ENCODE peak calls at places on chromosomes 4 and X, in five cellular contexts. D is Panc1, G is suprapubic skin, Y is breast epithelium, M is HCT116. S is an unnamed sample.

GRCh38 chrX:34218063-34218462 is 85.9 kb upstream of the FAM47A start:
- DNase-seq in D (no peak), G (no peak), Y (no peak), M (no peak), S (no peak)

GRCh38 chr4:40301592-40301991 is 33.5 kb upstream of the CHRNA9 start:
- DNase-seq in D (no peak), G (no peak), Y (no peak), M (no peak), S (no peak)

GRCh38 chrX:101383679-101384078 is 2.3 kb downstream of the BTK start:
- DNase-seq in D (no peak), G (no peak), Y (no peak), M (no peak), S (no peak)

GRCh38 chrX:19152762-19153161 is 30.5 kb upstream of the ADGRG2 start:
- DNase-seq in D (no peak), G (no peak), Y (no peak), M (no peak), S (no peak)

GRCh38 chr4:173014113-173014558 is 154.5 kb upstream of the GALNT7 start:
- DNase-seq in D (no peak), G (no peak), Y (no peak), M (no peak), S (no peak)

GRCh38 chr4:41133619-41134018 is 80.7 kb downstream of the APBB2 start:
- DNase-seq in D (no peak), G (no peak), Y (no peak), M (no peak), S (no peak)

GRCh38 chr4:80115368-80116181 is 42.5 kb upstream of the ANTXR2 start:
- DNase-seq in D (no peak), G (no peak), Y (no peak), M (no peak), S (no peak)

GRCh38 chrX:38816158-38816557 is 14.9 kb downstream of the MID1IP1 start:
- DNase-seq in D (no peak), G (no peak), Y (no peak), M (no peak), S (no peak)

GRCh38 chr4:183171484-183172267 is 72.6 kb downstream of the WWC2 start:
- DNase-seq in D (no peak), G (no peak), Y (no peak), M (no peak), S (no peak)

GRCh38 chr4:183008492-183008891 is 90.6 kb upstream of the WWC2 start:
- DNase-seq in D (no peak), G (no peak), Y (no peak), M (no peak), S (no peak)

GRCh38 chr4:24244663-24245519 is 339.5 kb downstream of the DHX15 start:
- DNase-seq in D (no peak), G (no peak), Y (no peak), M (no peak), S (peak)

GRCh38 chrX:70231666-70232065 is 2.8 kb upstream of the AWAT1 start:
- DNase-seq in D (no peak), G (no peak), Y (no peak), M (no peak), S (no peak)

GRCh38 chr4:70705146-70705855 is 16.5 kb upstream of the RUFY3 start:
- DNase-seq in D (no peak), G (peak), Y (peak), M (no peak), S (no peak)

GRCh38 chrX:17882680-17883079 is 21.6 kb upstream of the RAI2 start:
- DNase-seq in D (no peak), G (no peak), Y (no peak), M (no peak), S (no peak)

GRCh38 chrX:16920116-16920515 is 26.3 kb upstream of the REPS2 start:
- DNase-seq in D (no peak), G (no peak), Y (no peak), M (no peak), S (no peak)

GRCh38 chrX:590666-591065 is 39.9 kb upstream of the SHOX start:
- DNase-seq in D (no peak), G (no peak), Y (no peak), M (no peak), S (no peak)

GRCh38 chr4:997375-998071 is 4.3 kb upstream of the SLC26A1 start:
- DNase-seq in D (no peak), G (no peak), Y (no peak), M (no peak), S (no peak)

GRCh38 chr4:15116509-15117079 is 114.3 kb downstream of the CPEB2 start:
- DNase-seq in D (no peak), G (no peak), Y (no peak), M (no peak), S (no peak)

GRCh38 chr4:119750771-119751170 is 122.2 kb upstream of the PDE5A start:
- DNase-seq in D (no peak), G (no peak), Y (no peak), M (no peak), S (no peak)

GRCh38 chr4:102333792-102334191 is 11.5 kb downstream of the SLC39A8 start:
- DNase-seq in D (no peak), G (no peak), Y (no peak), M (no peak), S (no peak)

GRCh38 chrX:18810416-18810815 is 103.0 kb downstream of the PPEF1 start:
- DNase-seq in D (no peak), G (no peak), Y (no peak), M (no peak), S (no peak)

GRCh38 chrX:40773809-40774208 is 38.5 kb upstream of the MED14 start:
- DNase-seq in D (no peak), G (no peak), Y (no peak), M (peak), S (no peak)

GRCh38 chr4:114464873-114465272 is 133.7 kb upstream of the UGT8 start:
- DNase-seq in D (no peak), G (no peak), Y (no peak), M (no peak), S (no peak)

GRCh38 chrX:78103656-78104446 is at the start of gene PGK1:
- DNase-seq in D (peak), G (peak), Y (peak), M (peak), S (peak)

GRCh38 chrX:17591741-17592110 is 145.6 kb upstream of the SCML1 start:
- DNase-seq in D (no peak), G (no peak), Y (no peak), M (no peak), S (no peak)

GRCh38 chr4:949656-950055 is 17.4 kb downstream of the TMEM175 start:
- DNase-seq in D (no peak), G (no peak), Y (peak), M (no peak), S (no peak)

GRCh38 chr4:71209161-71209560 is 129.7 kb upstream of the SLC4A4 start:
- DNase-seq in D (no peak), G (no peak), Y (no peak), M (no peak), S (no peak)

GRCh38 chrX:13128104-13128503 is 83.7 kb upstream of the FAM9C start:
- DNase-seq in D (no peak), G (no peak), Y (no peak), M (no peak), S (no peak)

GRCh38 chr4:7663075-7663541 is 228.4 kb upstream of the PSAPL1 start:
- DNase-seq in D (no peak), G (no peak), Y (no peak), M (no peak), S (no peak)

GRCh38 chrX:153343674-153344073 is 9.7 kb downstream of the ZNF275 start:
- DNase-seq in D (no peak), G (no peak), Y (no peak), M (no peak), S (no peak)

GRCh38 chrX:100663651-100664050 is 19.7 kb downstream of the SRPX2 start:
- DNase-seq in D (no peak), G (no peak), Y (no peak), M (no peak), S (no peak)

GRCh38 chr4:119209077-119209476 is 3.4 kb upstream of the USP53 start:
- DNase-seq in D (peak), G (no peak), Y (no peak), M (peak), S (no peak)

GRCh38 chr4:113049421-113050355 is at the start of gene ANK2:
- DNase-seq in D (no peak), G (no peak), Y (no peak), M (no peak), S (no peak)

GRCh38 chr4:4753643-4754042 is 105.8 kb upstream of the MSX1 start:
- DNase-seq in D (no peak), G (no peak), Y (no peak), M (no peak), S (no peak)

GRCh38 chr4:71333960-71334951 is 4.6 kb upstream of the SLC4A4 start:
- DNase-seq in D (no peak), G (no peak), Y (no peak), M (no peak), S (no peak)

GRCh38 chrX:63754141-63754859 is 30.7 kb downstream of the ARHGEF9 start:
- DNase-seq in D (no peak), G (no peak), Y (no peak), M (no peak), S (no peak)

GRCh38 chrX:70044541-70045245 is 5.0 kb downstream of the AWAT2 start:
- DNase-seq in D (no peak), G (no peak), Y (no peak), M (no peak), S (no peak)

GRCh38 chr4:3675251-3676115 is 90.7 kb upstream of the ADRA2C start:
- DNase-seq in D (no peak), G (peak), Y (no peak), M (peak), S (no peak)

GRCh38 chr4:3676907-3677495 is 89.2 kb upstream of the ADRA2C start:
- DNase-seq in D (no peak), G (peak), Y (no peak), M (no peak), S (no peak)

GRCh38 chr4:3679071-3679825 is 86.9 kb upstream of the ADRA2C start:
- DNase-seq in D (no peak), G (peak), Y (no peak), M (no peak), S (no peak)

GRCh38 chr4:3676196-3676595 is 90.0 kb upstream of the ADRA2C start:
- DNase-seq in D (no peak), G (peak), Y (no peak), M (no peak), S (no peak)

DNA sequence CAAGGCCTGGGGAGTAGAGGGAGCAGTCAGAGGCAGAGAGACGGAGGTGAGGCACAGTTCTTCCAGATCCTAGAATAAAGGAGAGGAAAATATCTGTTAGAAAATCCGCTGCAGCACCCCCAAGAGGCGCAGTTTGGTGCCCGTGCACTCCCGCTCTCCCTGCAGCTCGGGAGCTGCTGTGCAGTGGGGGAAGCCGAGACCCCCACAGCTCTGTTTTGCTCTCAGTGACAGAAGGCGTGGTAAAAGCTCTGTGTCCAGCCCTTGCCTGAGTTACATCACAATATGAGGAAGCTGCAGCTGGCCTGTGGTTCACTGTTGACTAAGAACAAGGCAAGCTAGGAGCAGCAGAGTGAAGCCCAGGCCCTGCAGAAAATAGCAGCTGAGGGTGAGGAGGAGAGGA is 88.5 kb upstream of the ADRA2C start:
- DNase-seq in D (no peak), G (peak), Y (no peak), M (no peak), S (no peak)
- TF ChIP-seq POLR2AphosphoS5 in D (no peak), G (no peak), Y (no peak), M (no peak), S (no peak)

GRCh38 chr4:163167333-163167626 is 590 bp upstream of the NAF1 start:
- DNase-seq in D (no peak), G (no peak), Y (no peak), M (no peak), S (no peak)
- H3K27ac ChIP-seq in D (peak), G (peak), Y (peak), M (peak), S (peak)

GRCh38 chr4:57280481-57280880 is 170.3 kb upstream of the IGFBP7 start:
- DNase-seq in D (no peak), G (no peak), Y (no peak), M (no peak), S (no peak)
- TF ChIP-seq POLR2AphosphoS5 in D (no peak), G (no peak), Y (no peak), M (no peak), S (no peak)

GRCh38 chr4:184375027-184375426 is 99.3 kb downstream of the IRF2 start:
- DNase-seq in D (no peak), G (no peak), Y (no peak), M (no peak), S (no peak)
- H3K27ac ChIP-seq in D (no peak), G (no peak), Y (no peak), M (no peak), S (no peak)

DNA sequence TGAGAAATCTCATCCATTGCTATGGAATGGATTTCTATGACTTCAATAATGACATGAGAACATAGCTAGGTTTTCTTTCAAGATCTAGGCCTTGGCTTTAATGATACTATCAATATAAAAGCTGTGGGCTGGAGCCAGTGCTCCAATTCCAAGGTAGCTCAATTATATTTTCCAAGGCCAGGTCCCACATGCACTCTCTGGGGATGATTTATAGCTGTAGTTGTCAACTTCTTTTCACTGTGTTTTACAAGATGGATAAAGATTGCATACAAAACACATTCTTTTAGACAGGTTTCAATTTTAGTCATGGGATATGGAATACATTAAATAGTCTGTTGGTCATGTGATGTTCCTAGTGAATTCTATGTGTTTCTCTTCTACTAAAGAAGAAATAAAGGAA is 156.7 kb downstream of the DCAF12L1 start:
- DNase-seq in D (no peak), G (no peak), Y (no peak), M (no peak), S (no peak)
- TF ChIP-seq POLR2AphosphoS5 in D (no peak), G (no peak), Y (no peak), M (no peak), S (no peak)

DNA sequence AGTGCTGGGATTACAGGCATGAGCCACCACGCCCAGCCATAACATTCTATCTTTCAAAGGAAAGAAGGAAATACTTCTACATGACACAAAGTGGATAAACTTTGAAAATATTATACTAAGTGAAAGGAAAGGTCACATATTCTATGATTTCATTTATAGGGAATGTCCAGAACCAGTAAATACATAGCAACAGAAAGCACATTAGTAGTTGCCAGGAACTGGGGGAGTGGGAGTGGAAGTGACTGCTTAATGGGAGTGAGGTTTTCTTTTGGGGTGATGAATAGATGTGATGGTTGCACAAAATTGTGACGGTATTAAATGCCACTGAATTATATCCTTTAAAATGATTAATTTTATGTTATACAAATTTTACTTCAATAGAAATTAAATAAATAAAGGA is 95.7 kb upstream of the IL15 start:
- DNase-seq in D (no peak), G (no peak), Y (no peak), M (no peak), S (no peak)
- H3K27ac ChIP-seq in D (no peak), G (no peak), Y (no peak), M (no peak), S (no peak)

GRCh38 chrX:151206871-151207270 is 30.5 kb downstream of the GPR50 start:
- DNase-seq in D (no peak), G (no peak), Y (no peak), M (no peak), S (no peak)
- TF ChIP-seq POLR2AphosphoS5 in D (no peak), G (no peak), Y (no peak), M (no peak), S (no peak)

GRCh38 chr4:124938836-124939235 is 226.3 kb upstream of the ANKRD50 start:
- DNase-seq in D (no peak), G (no peak), Y (no peak), M (no peak), S (no peak)
- H3K27ac ChIP-seq in D (no peak), G (no peak), Y (peak), M (no peak), S (no peak)

GRCh38 chrX:47214435-47215077 is 3.9 kb upstream of the CDK16 start:
- DNase-seq in D (no peak), G (peak), Y (no peak), M (no peak), S (no peak)
- TF ChIP-seq POLR2AphosphoS5 in D (no peak), G (no peak), Y (no peak), M (no peak), S (no peak)

DNA sequence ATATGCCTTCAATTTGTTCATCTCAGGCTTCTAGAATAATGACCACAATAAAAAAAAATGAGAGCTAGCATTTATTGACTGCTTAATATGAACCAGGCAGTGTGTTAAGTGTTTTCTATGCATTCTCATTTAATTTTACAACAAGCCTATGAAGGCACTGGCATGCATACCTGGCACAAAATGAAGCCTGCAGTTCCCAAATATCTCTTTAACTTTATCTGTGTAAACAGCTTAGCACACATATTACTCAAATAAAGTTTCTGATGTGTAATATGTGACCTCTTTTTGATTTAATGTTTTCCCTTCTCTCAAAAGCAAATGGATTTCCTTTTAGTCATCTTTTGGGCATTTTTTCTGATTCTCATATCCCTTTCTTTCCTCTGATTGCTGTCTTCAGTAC is 671.8 kb downstream of the PCDH7 start:
- DNase-seq in D (no peak), G (no peak), Y (no peak), M (no peak), S (no peak)
- H3K27ac ChIP-seq in D (no peak), G (no peak), Y (no peak), M (no peak), S (no peak)